ENCODE peak calls at places on chromosomes 2 and 18, in ten cellular contexts. Z, V, R, I, C, X, D, Y, U and W are unnamed samples.

GRCh38 chr18:79393626-79394401 is 1.9 kb upstream of the NFATC1 start:
- DNase-seq in I (peak), D (peak), R (peak), Y (peak), X (peak), U (no peak), Z (peak), C (peak), V (no peak), W (peak)

GRCh38 chr2:159562248-159562647 is 54.1 kb downstream of the BAZ2B start:
- DNase-seq in Y (no peak), D (no peak), R (no peak), C (no peak), Z (no peak), V (no peak), X (no peak), U (no peak), I (no peak), W (no peak)

GRCh38 chr2:75698928-75699327 is 11.8 kb downstream of the GCFC2 start:
- DNase-seq in C (no peak), R (no peak), V (no peak), X (no peak), Z (no peak), U (no peak), D (no peak), Y (no peak), I (no peak), W (no peak)

GRCh38 chr2:119853777-119854399 is 94.2 kb downstream of the PTPN4 start:
- DNase-seq in I (no peak), Y (no peak), R (no peak), U (no peak), V (no peak), Z (no peak), C (no peak), D (no peak), X (no peak), W (no peak)

GRCh38 chr2:165440367-165440766 is 29.1 kb upstream of the CSRNP3 start:
- DNase-seq in V (no peak), Y (no peak), Z (peak), D (no peak), R (no peak), C (no peak), I (peak), U (no peak), X (no peak), W (peak)

GRCh38 chr18:73093687-73094250 is 226.0 kb upstream of the NETO1 start:
- DNase-seq in I (no peak), V (no peak), D (no peak), R (no peak), Z (no peak), C (no peak), Y (no peak), U (no peak), X (no peak), W (no peak)

GRCh38 chr2:10305254-10305635 is 2.5 kb downstream of the HPCAL1 start:
- DNase-seq in R (no peak), C (no peak), Z (no peak), U (no peak), Y (no peak), V (peak), D (no peak), I (no peak), X (no peak), W (no peak)

GRCh38 chr2:1514391-1515072 is 101.3 kb downstream of the TPO start:
- DNase-seq in C (no peak), I (no peak), Z (no peak), R (no peak), V (no peak), X (no peak), D (no peak), Y (no peak), U (no peak), W (no peak)

GRCh38 chr2:120730053-120730439 is 5.6 kb upstream of the GLI2 start:
- DNase-seq in Y (no peak), C (no peak), V (no peak), I (no peak), Z (no peak), D (no peak), R (no peak), X (no peak), U (no peak), W (no peak)

GRCh38 chr2:101976887-101977286 is 14.9 kb upstream of the IL1R2 start:
- DNase-seq in R (no peak), X (no peak), I (no peak), U (no peak), C (no peak), D (no peak), V (no peak), Z (peak), Y (no peak), W (no peak)

GRCh38 chr2:207698303-207698702 is 13.1 kb upstream of the CCNYL1 start:
- DNase-seq in V (no peak), R (no peak), Y (no peak), U (no peak), C (no peak), D (no peak), X (no peak), I (no peak), Z (no peak), W (no peak)

GRCh38 chr18:22494771-22495170 is 77.1 kb upstream of the CTAGE1 start:
- DNase-seq in C (no peak), U (no peak), V (no peak), R (no peak), I (no peak), Z (no peak), D (no peak), X (no peak), Y (no peak), W (no peak)

GRCh38 chr2:237474511-237474911 is 12.5 kb upstream of the MLPH start:
- DNase-seq in D (peak), U (no peak), Y (no peak), X (peak), I (no peak), C (no peak), Z (peak), R (peak), V (no peak), W (no peak)

GRCh38 chr18:62324355-62324828 is 718 bp upstream of the TNFRSF11A start:
- DNase-seq in X (no peak), C (no peak), U (no peak), R (no peak), D (no peak), Y (no peak), Z (no peak), I (no peak), V (no peak), W (no peak)

GRCh38 chr2:79670198-79670597 is 157.3 kb downstream of the CTNNA2 start:
- DNase-seq in R (no peak), D (no peak), I (peak), V (no peak), C (no peak), Y (no peak), Z (peak), U (no peak), X (no peak), W (no peak)

GRCh38 chr18:34971313-34971712 is 69.9 kb upstream of the MAPRE2 start:
- DNase-seq in X (no peak), R (no peak), D (no peak), Z (no peak), C (no peak), V (no peak), I (no peak), Y (no peak), U (no peak), W (no peak)

GRCh38 chr2:173239644-173240043 is 115.0 kb upstream of the CDCA7 start:
- DNase-seq in C (no peak), V (no peak), Z (no peak), X (no peak), U (no peak), R (no peak), Y (no peak), I (no peak), D (no peak), W (no peak)

GRCh38 chr2:241844066-241844728 is 14.5 kb downstream of the PDCD1 start:
- DNase-seq in X (peak), C (peak), Z (peak), V (peak), Y (no peak), I (peak), D (peak), U (peak), R (peak), W (no peak)

GRCh38 chr2:226223704-226224103 is 575.9 kb downstream of the IRS1 start:
- DNase-seq in I (no peak), C (no peak), U (no peak), X (no peak), R (no peak), D (no peak), Y (no peak), V (no peak), Z (no peak), W (no peak)

GRCh38 chr2:46351388-46352141 is 54.4 kb downstream of the EPAS1 start:
- DNase-seq in V (peak), Z (no peak), D (peak), U (peak), I (no peak), X (peak), Y (no peak), R (no peak), C (no peak), W (no peak)

GRCh38 chr2:8252997-8253694 is 428.7 kb upstream of the ID2 start:
- DNase-seq in D (no peak), Y (no peak), U (no peak), I (no peak), C (no peak), R (no peak), X (no peak), V (no peak), Z (peak), W (no peak)

GRCh38 chr2:144518744-144519596 is 949 bp downstream of the ZEB2 start:
- DNase-seq in Z (no peak), D (peak), I (no peak), R (no peak), V (no peak), C (no peak), Y (no peak), U (no peak), X (no peak), W (no peak)

GRCh38 chr2:31127931-31128330 is 10.3 kb downstream of the GALNT14 start:
- DNase-seq in U (no peak), R (no peak), C (no peak), Y (no peak), X (no peak), V (no peak), I (no peak), D (no peak), Z (no peak), W (no peak)

GRCh38 chr2:241094924-241095420 is 7.1 kb downstream of the MTERF4 start:
- DNase-seq in R (no peak), D (no peak), V (no peak), Y (no peak), I (no peak), C (no peak), U (no peak), X (no peak), Z (no peak), W (no peak)

GRCh38 chr2:68594674-68595492 is 48.5 kb upstream of the PROKR1 start:
- DNase-seq in I (peak), U (peak), V (peak), D (peak), X (peak), Z (peak), R (no peak), Y (peak), C (peak), W (peak)

GRCh38 chr18:21459706-21460286 is 140.7 kb downstream of the ESCO1 start:
- DNase-seq in V (no peak), Y (no peak), X (no peak), R (no peak), C (no peak), U (no peak), Z (peak), I (no peak), D (no peak), W (no peak)